ENCODE peak calls at places on chromosomes 12 and 14, in eight cellular contexts. Q, C, I, V, W, Z, N and B are unnamed samples.

GRCh38 chr14:92500491-92500941 is 13.1 kb upstream of the RIN3 start:
- DNase-seq in Q (no peak), W (no peak), N (no peak), I (peak), C (no peak), V (no peak), Z (peak), B (peak)

GRCh38 chr12:6563448-6564050 is 4.5 kb downstream of the NOP2 start:
- DNase-seq in V (peak), I (peak), N (no peak), W (peak), C (no peak), Z (peak), Q (peak), B (peak)

GRCh38 chr12:65741662-65742480 is 82.4 kb upstream of the HMGA2 start:
- DNase-seq in C (no peak), Q (no peak), Z (no peak), N (no peak), I (peak), W (no peak), V (no peak), B (peak)

GRCh38 chr14:68734231-68734732 is 58.6 kb downstream of the ZFP36L1 start:
- DNase-seq in W (peak), N (no peak), Z (no peak), Q (no peak), V (peak), I (no peak), C (no peak), B (no peak)

GRCh38 chr12:99131761-99132199 is 486.7 kb downstream of the APAF1 start:
- DNase-seq in W (no peak), V (peak), N (no peak), Q (no peak), C (no peak), I (peak), Z (no peak), B (no peak)

GRCh38 chr12:109219938-109220337 is 89.1 kb downstream of the FOXN4 start:
- DNase-seq in I (no peak), N (no peak), Z (no peak), Q (no peak), C (no peak), V (no peak), W (no peak), B (no peak)

GRCh38 chr14:42013560-42013959 is 406.9 kb downstream of the LRFN5 start:
- DNase-seq in V (no peak), I (peak), Q (no peak), N (no peak), Z (peak), C (no peak), W (no peak), B (no peak)

GRCh38 chr12:65740873-65741600 is 83.2 kb upstream of the HMGA2 start:
- DNase-seq in N (no peak), W (peak), I (peak), Z (peak), Q (no peak), C (no peak), V (no peak), B (peak)

GRCh38 chr14:74636424-74637183 is 24.6 kb upstream of the LTBP2 start:
- DNase-seq in C (no peak), I (no peak), Z (no peak), Q (no peak), W (no peak), V (no peak), N (no peak), B (no peak)

GRCh38 chr12:90958995-90959394 is 4.0 kb upstream of the CCER1 start:
- DNase-seq in C (peak), I (no peak), Z (no peak), V (no peak), Q (no peak), N (no peak), W (no peak), B (peak)

GRCh38 chr12:95218852-95219171 is 1.2 kb downstream of the VEZT start:
- DNase-seq in N (no peak), Z (no peak), C (no peak), Q (peak), I (no peak), V (peak), W (peak), B (peak)

GRCh38 chr14:77485256-77485655 is 13.4 kb downstream of the ISM2 start:
- DNase-seq in N (no peak), I (no peak), W (no peak), Z (no peak), Q (no peak), C (no peak), V (no peak), B (no peak)

GRCh38 chr12:57057037-57057436 is 7.1 kb upstream of the MYO1A start:
- DNase-seq in I (no peak), V (no peak), N (no peak), W (peak), C (no peak), Q (no peak), Z (no peak), B (no peak)

GRCh38 chr12:116121453-116121871 is 156.0 kb downstream of the MED13L start:
- DNase-seq in I (peak), W (no peak), Q (no peak), V (peak), Z (no peak), N (no peak), C (no peak), B (no peak)

GRCh38 chr12:114744696-114745095 is 60.7 kb upstream of the TBX3 start:
- DNase-seq in Z (no peak), C (no peak), N (no peak), I (no peak), W (no peak), V (no peak), Q (no peak), B (no peak)

GRCh38 chr12:132471858-132472255 is 18.1 kb upstream of the FBRSL1 start:
- DNase-seq in Z (no peak), Q (no peak), I (no peak), V (no peak), W (no peak), C (no peak), N (no peak), B (no peak)

GRCh38 chr14:71212683-71213107 is 305.4 kb downstream of the PCNX1 start:
- DNase-seq in N (no peak), W (no peak), V (no peak), C (no peak), Q (no peak), Z (no peak), I (no peak), B (no peak)

GRCh38 chr12:132356686-132357622 is 27.6 kb upstream of the GALNT9 start:
- DNase-seq in W (peak), Q (no peak), V (no peak), I (peak), N (no peak), C (peak), Z (peak), B (peak)

GRCh38 chr14:70168401-70168800 is 20.4 kb downstream of the SLC8A3 start:
- DNase-seq in Z (no peak), I (no peak), Q (no peak), C (no peak), N (no peak), V (no peak), W (no peak), B (no peak)

GRCh38 chr12:50006754-50007442 is 18.4 kb downstream of the RACGAP1 start:
- DNase-seq in V (no peak), Z (no peak), N (no peak), W (no peak), Q (no peak), C (no peak), I (no peak), B (no peak)

GRCh38 chr12:52225752-52226151 is 7.3 kb upstream of the KRT7 start:
- DNase-seq in C (no peak), V (no peak), Q (no peak), N (no peak), Z (no peak), W (no peak), I (no peak), B (no peak)

GRCh38 chr12:10718279-10718821 is 4.8 kb downstream of the YBX3 start:
- DNase-seq in W (no peak), Q (no peak), I (peak), Z (no peak), N (no peak), V (peak), C (no peak), B (peak)